ENCODE peak calls at places on chromosomes 16 and 17, in four cellular contexts. U is CD4-positive, alpha-beta T cell; H is neural crest cell; S is Calu3. Q is an unnamed sample.

GRCh38 chr16:50879873-50880695 is 138.2 kb downstream of the CYLD start:
- DNase-seq in S (peak; percentile 35), H (peak; percentile 36), U (no peak), Q (no peak)

GRCh38 chr17:66447159-66447558 is 144.7 kb downstream of the PRKCA start:
- DNase-seq in H (no peak), U (no peak), S (no peak), Q (no peak)

GRCh38 chr16:85249418-85249817 is 137.1 kb upstream of the CIBAR2 start:
- DNase-seq in U (no peak), H (no peak), S (no peak), Q (no peak)

GRCh38 chr16:70526403-70526802 is 2.8 kb downstream of the SF3B3 start:
- DNase-seq in S (no peak), H (no peak), U (no peak), Q (no peak)

GRCh38 chr17:62653002-62653830 is 25.7 kb downstream of the MRC2 start:
- DNase-seq in H (peak; percentile 64), U (peak; percentile 40), S (peak; percentile 63), Q (no peak)

GRCh38 chr16:4297480-4297879 is 18.4 kb upstream of the GLIS2 start:
- DNase-seq in S (no peak), U (no peak), H (no peak), Q (no peak)

GRCh38 chr17:59914274-59914854 is 21.4 kb downstream of the RPS6KB1 start:
- DNase-seq in U (no peak), S (no peak), H (no peak), Q (no peak)

GRCh38 chr17:1398900-1399299 is 1.1 kb downstream of the YWHAE start:
- DNase-seq in S (no peak), H (peak; percentile 12), U (no peak), Q (no peak)

GRCh38 chr17:76452102-76452645 is 778 bp downstream of the UBE2O start:
- DNase-seq in S (no peak), U (no peak), H (peak; percentile 23), Q (no peak)

GRCh38 chr16:73692861-73693260 is 603.8 kb upstream of the PSMD7 start:
- DNase-seq in U (no peak), H (no peak), S (no peak), Q (no peak)

GRCh38 chr16:89599451-89599858 is 14.0 kb upstream of the DPEP1 start:
- DNase-seq in S (peak; percentile 64), U (peak; percentile 24), H (no peak), Q (no peak)

GRCh38 chr16:2170080-2170479 is 14.5 kb downstream of the TRAF7 start:
- DNase-seq in H (no peak), U (no peak), S (no peak), Q (no peak)

GRCh38 chr16:66263973-66264310 is 102.5 kb upstream of the CDH5 start:
- DNase-seq in S (no peak), H (no peak), U (no peak), Q (no peak)

GRCh38 chr16:85428168-85428898 is 184.8 kb upstream of the GSE1 start:
- DNase-seq in H (no peak), U (peak; percentile 36), S (peak; percentile 68), Q (peak; percentile 36)

GRCh38 chr16:62711797-62712196 is 675.6 kb upstream of the CDH8 start:
- DNase-seq in H (no peak), U (no peak), S (no peak), Q (no peak)

GRCh38 chr16:50046853-50047252 is 18.9 kb upstream of the HEATR3 start:
- DNase-seq in S (no peak), U (no peak), H (no peak), Q (no peak)

GRCh38 chr17:83182620-83183063 is 103.2 kb downstream of the METRNL start:
- DNase-seq in S (no peak), H (no peak), U (no peak), Q (peak; percentile 76)

GRCh38 chr16:29915590-29916247 is 10.3 kb downstream of the KCTD13 start:
- DNase-seq in U (no peak), H (no peak), S (no peak), Q (no peak)

GRCh38 chr16:85328665-85329058 is 216.4 kb upstream of the CIBAR2 start:
- DNase-seq in H (peak; percentile 65), U (no peak), S (no peak), Q (no peak)

GRCh38 chr16:85984947-85985451 is 86.0 kb downstream of the IRF8 start:
- DNase-seq in U (no peak), H (no peak), S (no peak), Q (peak; percentile 77)

GRCh38 chr17:73944366-73944765 is 259.1 kb upstream of the RPL38 start:
- DNase-seq in U (no peak), S (no peak), H (no peak), Q (no peak)

GRCh38 chr17:13074026-13074425 is 56.2 kb upstream of the ELAC2 start:
- DNase-seq in U (no peak), H (no peak), S (no peak), Q (no peak)

GRCh38 chr17:40025991-40026815 is 11.0 kb downstream of the CSF3 start:
- DNase-seq in H (no peak), U (peak; percentile 31), S (peak; percentile 72), Q (no peak)

GRCh38 chr16:78576941-78577340 is 477.5 kb downstream of the WWOX start:
- DNase-seq in H (no peak), S (no peak), U (no peak), Q (no peak)

GRCh38 chr17:59897090-59897489 is 4.2 kb downstream of the RPS6KB1 start:
- DNase-seq in H (no peak), S (no peak), U (no peak), Q (no peak)

GRCh38 chr17:29929544-29930398 is at the start of gene SSH2:
- DNase-seq in S (peak; percentile 88), H (peak; percentile 77), U (peak; percentile 79), Q (peak; percentile 82)
- TF ChIP-seq CTCF in S (no peak), H (no peak), U (no peak), Q (no peak)

DNA sequence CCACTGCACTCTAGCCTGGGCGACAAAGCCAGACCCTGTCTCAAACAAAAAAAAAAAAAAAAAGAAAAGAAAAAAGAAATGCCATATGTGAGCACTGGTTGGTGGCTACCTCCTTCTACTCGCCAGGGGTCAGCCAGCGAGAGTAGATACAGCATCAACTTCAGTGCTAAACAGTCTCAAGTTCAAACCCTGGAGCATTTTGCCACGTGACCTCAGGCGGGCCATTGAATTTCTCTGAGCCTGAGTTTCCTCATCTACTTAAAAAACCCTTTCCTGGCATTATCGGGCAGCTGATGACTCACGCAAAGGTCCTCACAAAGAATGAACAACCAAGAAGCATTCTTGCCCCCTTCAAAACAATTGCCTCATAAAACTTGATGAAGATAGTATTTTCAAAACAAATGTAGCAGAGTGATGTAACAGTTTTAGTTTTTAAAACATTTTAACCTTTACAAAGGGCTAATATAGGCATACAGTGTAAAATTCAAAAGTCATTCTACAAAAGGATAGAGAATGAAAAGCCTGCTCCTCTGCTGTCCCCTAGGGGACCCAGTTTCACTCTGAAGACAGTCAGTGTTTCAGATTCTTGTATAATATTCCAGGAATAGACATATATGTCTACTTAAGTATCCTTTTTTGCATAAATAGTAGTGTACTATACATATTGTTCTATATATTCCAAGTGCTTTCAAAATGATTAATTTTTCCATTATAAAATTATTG is 28.4 kb downstream of the DNAH2 start:
- DNase-seq in U (no peak), H (peak; percentile 16), S (peak; percentile 50), Q (peak; percentile 55)
- TF ChIP-seq CTCF in U (no peak), H (peak; percentile 20), S (no peak), Q (no peak)

DNA sequence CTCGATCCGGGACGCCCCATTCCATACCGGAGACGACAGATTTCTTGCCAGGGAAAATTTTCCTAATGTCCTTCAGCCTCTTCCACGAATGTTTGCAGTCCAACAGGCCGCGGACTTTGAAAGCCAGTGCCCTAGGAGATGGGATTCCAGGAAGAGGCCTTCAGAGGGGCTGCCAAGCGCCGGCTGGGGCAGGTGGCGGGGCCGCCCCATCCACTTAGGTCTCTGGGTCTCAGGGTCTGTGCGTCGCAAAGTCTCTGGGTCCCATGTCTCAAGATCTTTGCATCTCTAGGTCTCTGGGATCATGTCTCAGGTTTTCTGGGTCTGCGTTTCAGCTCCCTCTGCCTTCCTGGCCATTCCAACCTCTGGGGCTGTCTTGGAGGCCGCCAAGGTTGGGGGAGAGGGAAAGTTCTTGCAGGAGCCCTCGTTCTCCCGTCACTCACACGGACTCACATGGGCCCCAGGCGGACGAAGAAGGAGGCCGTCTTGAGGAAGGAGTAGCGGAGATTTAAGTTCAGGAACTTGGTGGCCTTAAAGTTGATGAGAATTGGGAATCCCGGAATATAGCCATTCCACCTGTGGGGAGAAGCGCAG is 7.2 kb downstream of the ALOX12B start:
- DNase-seq in S (no peak), H (no peak), U (no peak), Q (no peak)
- TF ChIP-seq CTCF in S (no peak), H (peak; percentile 37), U (peak; percentile 10), Q (peak; percentile 57)

DNA sequence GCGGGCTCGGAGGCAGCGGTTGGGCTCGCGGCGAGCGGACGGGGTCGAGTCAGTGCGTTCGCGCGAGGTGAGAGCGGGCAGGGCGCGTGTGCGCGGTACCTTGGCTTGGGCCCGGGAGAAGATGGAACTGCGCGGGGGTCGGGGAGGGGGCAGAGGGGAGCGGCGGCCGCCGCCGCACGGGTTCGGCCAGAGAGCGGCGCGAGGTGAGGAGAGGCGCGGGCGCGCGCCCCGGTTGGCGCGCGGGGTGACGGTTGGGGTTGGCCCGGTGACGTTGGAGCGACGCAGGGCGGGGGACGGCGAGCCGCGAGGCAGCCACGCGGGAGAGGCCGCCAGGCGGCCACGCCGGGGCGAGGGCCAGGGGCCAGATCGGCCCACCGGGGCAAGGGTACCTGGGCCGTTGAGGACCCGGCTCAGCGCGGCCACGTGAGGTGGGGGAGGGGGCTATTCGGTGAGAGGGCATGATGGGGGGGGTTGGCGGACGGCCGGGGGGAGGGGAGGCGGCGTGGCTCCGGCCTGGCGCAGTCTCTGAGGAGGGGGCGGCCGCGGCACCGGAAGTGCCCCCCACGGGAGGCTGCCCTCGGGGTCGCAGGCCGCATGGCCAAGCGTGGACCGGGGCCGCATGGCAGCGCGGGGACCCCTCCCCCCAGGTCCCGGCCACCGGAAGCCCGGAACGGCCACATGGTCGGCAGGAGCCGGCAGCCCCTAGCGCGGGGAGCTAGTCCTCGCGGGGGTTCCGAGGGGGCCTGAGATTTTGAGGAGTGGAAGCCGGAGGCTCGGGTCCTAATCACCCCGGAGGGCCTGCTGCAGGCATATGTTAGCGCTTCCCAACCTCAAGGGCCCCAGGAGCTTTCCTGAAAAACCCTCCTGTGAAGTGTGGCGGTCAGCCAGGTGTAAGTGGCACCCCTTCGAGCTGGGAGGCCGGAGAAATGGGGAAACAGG is 527 bp downstream of the EIF5A start:
- DNase-seq in S (peak; percentile 48), U (peak; percentile 37), H (peak; percentile 20), Q (peak; percentile 67)
- TF ChIP-seq CTCF in S (no peak), U (no peak), H (peak; percentile 21), Q (peak; percentile 17)

GRCh38 chr17:64547354-64547753 is 40.6 kb downstream of the CEP95 start:
- DNase-seq in S (no peak), U (no peak), H (no peak), Q (no peak)
- TF ChIP-seq CTCF in S (no peak), U (no peak), H (no peak), Q (no peak)

GRCh38 chr16:76653390-76654026 is 376.3 kb downstream of the CNTNAP4 start:
- DNase-seq in U (no peak), S (peak; percentile 44), H (peak; percentile 15), Q (no peak)
- TF ChIP-seq CTCF in U (no peak), S (peak; percentile 56), H (peak; percentile 78), Q (no peak)

GRCh38 chr17:32489320-32490100 is 2.7 kb downstream of the CDK5R1 start:
- DNase-seq in U (no peak), H (no peak), S (no peak), Q (no peak)

GRCh38 chr17:32488177-32488542 is 1.4 kb downstream of the CDK5R1 start:
- DNase-seq in U (no peak), S (no peak), H (no peak), Q (no peak)

GRCh38 chr17:32490101-32490482 is 3.3 kb downstream of the CDK5R1 start:
- DNase-seq in S (no peak), H (no peak), U (no peak), Q (no peak)

GRCh38 chr17:32487460-32488176 is 825 bp downstream of the CDK5R1 start:
- DNase-seq in H (no peak), U (no peak), S (no peak), Q (no peak)

GRCh38 chr17:32488604-32489180 is 1.9 kb downstream of the CDK5R1 start:
- DNase-seq in U (no peak), H (no peak), S (no peak), Q (no peak)
- TF ChIP-seq CTCF in U (no peak), H (no peak), S (no peak), Q (no peak)

Q was measured in CD14-positive monocyte.